ENCODE peak calls at places on chromosomes 11 and 22, in four cellular contexts. P is left ventricle myocardium inferior, C is GM23338, L is fibroblast of lung. R is an unnamed sample.

GRCh38 chr11:111402411-111402810 is 23.3 kb upstream of the POU2AF1 start:
- DNase-seq in C (no peak), L (no peak), P (no peak), R (no peak)

GRCh38 chr22:17213976-17214375 is 5.3 kb downstream of the ADA2 start:
- DNase-seq in C (peak; percentile 79), L (peak; percentile 39), P (peak; percentile 67), R (peak; percentile 70)

GRCh38 chr11:6609502-6610015 is 2.5 kb downstream of the TAF10 start:
- DNase-seq in P (no peak), L (no peak), C (no peak), R (peak; percentile 67)

GRCh38 chr22:25711491-25711890 is 30.5 kb upstream of the MYO18B start:
- DNase-seq in L (no peak), C (no peak), P (no peak), R (no peak)

GRCh38 chr11:128621491-128622136 is 34.3 kb upstream of the ETS1 start:
- DNase-seq in L (peak; percentile 97), C (no peak), P (no peak), R (peak; percentile 87)

GRCh38 chr11:98711011-98711410 is 309.7 kb upstream of the CNTN5 start:
- DNase-seq in L (no peak), C (no peak), P (no peak), R (no peak)

GRCh38 chr11:134207538-134208239 is 16.1 kb downstream of the NCAPD3 start:
- DNase-seq in P (peak; percentile 25), C (peak; percentile 64), L (peak; percentile 21), R (no peak)

GRCh38 chr22:48278620-48279464 is 1516.4 kb downstream of the TBC1D22A start:
- DNase-seq in L (no peak), C (no peak), P (no peak), R (no peak)

GRCh38 chr11:44814881-44815592 is 88.3 kb downstream of the TSPAN18 start:
- DNase-seq in C (no peak), L (peak; percentile 23), P (no peak), R (no peak)

GRCh38 chr11:33110083-33110482 is 51.2 kb downstream of the CSTF3 start:
- DNase-seq in C (no peak), P (no peak), L (peak; percentile 28), R (no peak)

GRCh38 chr11:76269661-76270322 is 63.5 kb upstream of the WNT11 start:
- DNase-seq in C (no peak), L (no peak), P (no peak), R (no peak)

GRCh38 chr11:96228911-96229310 is 114.1 kb downstream of the MAML2 start:
- DNase-seq in C (no peak), P (no peak), L (no peak), R (no peak)

GRCh38 chr22:31540966-31541365 is 44.6 kb downstream of the SFI1 start:
- DNase-seq in L (no peak), P (no peak), C (no peak), R (peak; percentile 1)

GRCh38 chr22:22884010-22884887 is 3.4 kb upstream of the IGLL5 start:
- DNase-seq in C (peak; percentile 88), L (peak; percentile 64), P (peak; percentile 37), R (no peak)

GRCh38 chr11:130798280-130798679 is 118.0 kb downstream of the SNX19 start:
- DNase-seq in P (no peak), C (no peak), L (peak; percentile 68), R (no peak)

GRCh38 chr11:112610996-112611795 is 350.0 kb upstream of the NCAM1 start:
- DNase-seq in C (no peak), L (no peak), P (no peak), R (no peak)

GRCh38 chr11:99199336-99199735 is 178.6 kb downstream of the CNTN5 start:
- DNase-seq in P (no peak), L (no peak), C (no peak), R (no peak)

GRCh38 chr11:129577986-129578385 is 202.3 kb downstream of the BARX2 start:
- DNase-seq in L (no peak), C (no peak), P (no peak), R (no peak)

GRCh38 chr11:125091247-125091876 is 20.1 kb downstream of the TMEM218 start:
- DNase-seq in C (peak; percentile 87), P (no peak), L (peak; percentile 86), R (peak; percentile 62)

GRCh38 chr11:444397-445144 is 2.8 kb upstream of the ANO9 start:
- DNase-seq in L (peak; percentile 19), C (no peak), P (no peak), R (no peak)

GRCh38 chr11:119793335-119793984 is 64.5 kb upstream of the NECTIN1 start:
- DNase-seq in P (no peak), C (no peak), L (no peak), R (no peak)

GRCh38 chr11:45167283-45167682 is 20.8 kb downstream of the PRDM11 start:
- DNase-seq in P (no peak), C (no peak), L (no peak), R (no peak)

GRCh38 chr11:78022397-78023396 is at the start of gene KCTD14:
- DNase-seq in P (no peak), L (no peak), C (peak; percentile 79), R (peak; percentile 66)

GRCh38 chr11:72352859-72353551 is 81.3 kb downstream of the CLPB start:
- DNase-seq in C (peak; percentile 61), L (peak; percentile 81), P (no peak), R (no peak)

GRCh38 chr11:35484435-35484834 is 41.0 kb downstream of the PAMR1 start:
- DNase-seq in C (no peak), L (peak; percentile 62), P (no peak), R (no peak)

GRCh38 chr11:125452125-125452470 is 44.0 kb downstream of the FEZ1 start:
- DNase-seq in C (no peak), L (no peak), P (no peak), R (peak; percentile 8)

DNA sequence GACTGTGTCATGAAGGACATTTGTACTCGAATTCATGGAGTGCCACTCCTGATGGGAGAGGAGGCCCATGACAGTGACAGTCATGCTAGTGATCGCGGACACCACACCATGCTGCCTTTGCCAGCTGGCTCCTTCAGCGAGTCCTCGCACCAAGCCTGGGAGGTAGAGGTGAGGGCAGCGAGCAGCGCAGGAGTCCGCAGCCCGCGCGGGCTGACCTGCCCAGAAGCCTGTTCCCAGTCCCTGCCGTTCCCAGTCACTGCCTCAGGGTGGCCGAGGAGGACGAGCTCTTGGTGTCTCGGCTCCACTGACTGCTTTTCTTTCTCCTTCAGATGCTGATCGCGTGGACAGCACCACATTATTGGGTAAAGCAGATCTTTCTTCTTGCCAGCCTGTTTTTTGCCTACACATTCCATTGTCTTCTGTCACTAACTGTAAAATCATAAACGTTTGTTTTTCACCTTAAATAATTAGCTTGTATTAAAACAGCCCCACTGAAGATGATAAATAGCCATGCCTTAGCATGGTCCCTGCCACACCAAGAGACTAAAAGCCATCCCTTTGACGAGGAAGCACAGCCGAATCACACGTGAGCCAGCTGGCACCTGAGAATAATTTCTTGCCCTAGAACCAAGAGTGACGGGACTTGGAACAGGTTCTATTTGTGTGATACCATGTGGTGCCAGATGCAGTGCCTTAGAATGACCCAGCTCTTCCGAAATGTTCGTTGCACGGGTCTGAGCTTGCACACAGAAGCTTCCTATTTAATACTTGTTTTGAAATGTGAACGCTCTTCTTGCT is 25.5 kb downstream of the FAM118A start:
- DNase-seq in L (no peak), C (peak; percentile 79), P (peak; percentile 85), R (no peak)
- H3K36me3 ChIP-seq in L (peaks cover 8% of the 10 kb centered on the region), C (peaks cover 22% of the 10 kb centered on the region), P (peaks cover 66% of the 10 kb centered on the region), R (peaks cover 26% of the 10 kb centered on the region)

GRCh38 chr11:3723014-3723708 is 52.0 kb upstream of the CHRNA10 start:
- DNase-seq in P (no peak), L (peak; percentile 98), C (no peak), R (no peak)

GRCh38 chr11:3721002-3721401 is 49.8 kb upstream of the CHRNA10 start:
- DNase-seq in P (no peak), L (no peak), C (no peak), R (no peak)

GRCh38 chr11:3722100-3722499 is 50.9 kb upstream of the CHRNA10 start:
- DNase-seq in L (no peak), C (no peak), P (no peak), R (no peak)
- H3K36me3 ChIP-seq in L (peaks cover 9% of the 10 kb centered on the region), C (peaks cover 87% of the 10 kb centered on the region), P (peaks cover 98% of the 10 kb centered on the region), R (peaks cover 95% of the 10 kb centered on the region)

DNA sequence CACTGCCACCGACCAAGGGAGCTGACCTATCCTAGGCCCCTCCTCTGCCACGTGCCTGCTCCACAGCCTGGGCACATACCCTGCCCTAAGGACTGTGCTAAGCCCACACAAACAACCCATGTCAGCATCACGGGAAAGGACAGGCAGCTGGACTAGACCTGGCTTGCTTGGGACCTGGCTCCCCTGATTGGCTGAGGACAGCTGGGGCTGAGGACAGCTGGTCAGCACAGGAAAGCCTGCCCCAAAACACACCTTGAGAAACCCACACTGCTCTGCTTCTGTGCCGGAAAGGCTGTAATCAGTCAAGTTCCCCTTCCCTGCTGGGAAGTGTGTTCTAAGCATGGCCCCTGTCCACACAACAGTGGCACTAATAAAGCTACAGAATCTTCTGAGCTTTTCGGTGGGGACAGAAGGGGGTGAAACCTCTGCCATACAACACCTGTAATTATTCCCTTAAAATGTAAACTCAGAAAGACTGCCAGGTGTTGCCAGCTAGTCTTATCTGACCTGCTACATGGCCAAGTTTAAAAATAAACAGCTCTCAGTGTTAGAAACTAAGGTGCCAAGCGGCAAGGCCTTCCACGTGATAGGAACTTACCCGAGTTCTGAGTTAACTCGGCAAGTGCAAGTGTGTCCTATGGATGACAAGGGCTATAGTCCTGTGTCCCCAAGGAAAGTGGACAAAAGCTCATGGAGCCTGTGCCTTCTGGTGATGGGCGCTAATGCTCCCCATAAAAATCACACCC is 35.7 kb upstream of the ARFGAP3 start:
- DNase-seq in P (no peak), L (no peak), C (no peak), R (no peak)
- H3K36me3 ChIP-seq in P (peaks cover 38% of the 10 kb centered on the region), L (peaks cover 10% of the 10 kb centered on the region), C (peaks cover 4% of the 10 kb centered on the region), R (peaks cover 45% of the 10 kb centered on the region)

GRCh38 chr22:30333707-30334087 is 7.0 kb upstream of the TBC1D10A start:
- DNase-seq in C (no peak), P (no peak), L (no peak), R (no peak)

GRCh38 chr22:30332551-30332950 is 5.8 kb upstream of the TBC1D10A start:
- DNase-seq in C (no peak), P (no peak), L (no peak), R (no peak)

GRCh38 chr22:30332994-30333706 is 6.4 kb upstream of the TBC1D10A start:
- DNase-seq in L (no peak), C (no peak), P (no peak), R (no peak)

GRCh38 chr22:30335236-30335635 is 8.5 kb upstream of the TBC1D10A start:
- DNase-seq in C (no peak), L (no peak), P (no peak), R (no peak)

DNA sequence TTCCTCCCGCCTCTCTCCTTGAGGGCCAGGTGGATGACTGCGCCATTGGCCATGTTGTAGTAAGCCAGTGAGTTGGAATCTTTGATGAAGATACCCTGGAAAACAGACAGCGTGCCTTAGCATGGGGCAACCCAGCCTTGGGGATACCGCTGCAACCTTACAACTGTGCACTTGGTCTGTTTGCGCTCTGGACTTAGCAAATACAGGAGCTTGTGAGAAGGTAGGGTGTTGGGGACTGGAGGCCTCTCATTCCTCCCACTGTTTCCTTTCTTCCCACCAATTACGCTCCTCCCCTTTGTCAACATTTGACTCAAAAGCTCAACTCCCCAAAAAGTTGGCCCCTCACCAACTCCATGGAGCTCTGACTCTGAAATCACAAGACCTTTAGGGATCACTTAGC is 7.9 kb upstream of the TBC1D10A start:
- DNase-seq in C (no peak), P (no peak), L (no peak), R (no peak)
- H3K36me3 ChIP-seq in C (peaks cover 43% of the 10 kb centered on the region), P (peaks cover 92% of the 10 kb centered on the region), L (peaks cover 43% of the 10 kb centered on the region), R (peaks cover 95% of the 10 kb centered on the region)

R was measured in sigmoid colon.